ENCODE peak calls at places on chromosomes 7 and 10, in ten cellular contexts. N is body of pancreas; T is EH; Y is OCI-LY7; W is left lobe of liver; Q is activated naive CD4-positive, alpha-beta T cell treated with anti-CD3 and anti-CD28 coated beads, Interleukin-2, amount 50 U/mL, for 16 hours; S is iris pigment epithelial cell; H is cardiac muscle cell; V is coronary artery; L is amniotic stem cell. X is an unnamed sample.

GRCh38 chr10:61000769-61001730 is 57.1 kb upstream of the RHOBTB1 start:
- DNase-seq in N (peak), T (peak), Y (no peak), W (no peak), Q (no peak), S (peak), H (peak), V (no peak), L (no peak), X (peak)

GRCh38 chr7:112262804-112263203 is 56.3 kb downstream of the ZNF277 start:
- DNase-seq in N (no peak), T (peak), Y (no peak), W (no peak), Q (no peak), S (no peak), H (no peak), V (no peak), L (no peak), X (no peak)

GRCh38 chr7:115951547-115951946 is 79.0 kb downstream of the TFEC start:
- DNase-seq in N (no peak), T (no peak), Y (no peak), W (no peak), Q (no peak), S (no peak), H (no peak), V (no peak), L (no peak), X (no peak)

GRCh38 chr7:37495574-37496184 is 47.0 kb upstream of the ELMO1 start:
- DNase-seq in N (peak), T (no peak), Y (peak), W (no peak), Q (no peak), S (peak), H (peak), V (no peak), L (no peak), X (no peak)

GRCh38 chr10:100969175-100970075 is at the start of gene SEMA4G:
- DNase-seq in N (peak), T (peak), Y (peak), W (peak), Q (peak), S (peak), H (peak), V (no peak), L (no peak), X (peak)

GRCh38 chr7:10740805-10741204 is 232.9 kb upstream of the PHF14 start:
- DNase-seq in N (no peak), T (no peak), Y (no peak), W (no peak), Q (no peak), S (no peak), H (no peak), V (no peak), L (no peak), X (no peak)

GRCh38 chr7:83301416-83301815 is 138.7 kb upstream of the PCLO start:
- DNase-seq in N (no peak), T (no peak), Y (no peak), W (no peak), Q (no peak), S (peak), H (peak), V (no peak), L (peak), X (no peak)

GRCh38 chr7:150415161-150416160 is 35.0 kb upstream of the GIMAP8 start:
- DNase-seq in N (no peak), T (no peak), Y (no peak), W (no peak), Q (no peak), S (no peak), H (no peak), V (peak), L (no peak), X (no peak)

GRCh38 chr10:48981310-48981907 is 41.8 kb upstream of the LRRC18 start:
- DNase-seq in N (peak), T (peak), Y (peak), W (peak), Q (no peak), S (peak), H (peak), V (no peak), L (no peak), X (peak)

GRCh38 chr7:101160917-101161316 is 4.5 kb downstream of the VGF start:
- DNase-seq in N (no peak), T (no peak), Y (no peak), W (no peak), Q (no peak), S (no peak), H (no peak), V (no peak), L (no peak), X (no peak)

GRCh38 chr7:55775051-55775420 is 87.5 kb downstream of the SEPTIN14 start:
- DNase-seq in N (no peak), T (no peak), Y (no peak), W (peak), Q (no peak), S (no peak), H (no peak), V (no peak), L (no peak), X (no peak)

GRCh38 chr7:139687980-139688632 is 89.7 kb downstream of the HIPK2 start:
- DNase-seq in N (no peak), T (peak), Y (no peak), W (no peak), Q (no peak), S (peak), H (peak), V (no peak), L (no peak), X (peak)

GRCh38 chr10:58967551-58968418 is 208.7 kb upstream of the PHYHIPL start:
- DNase-seq in N (peak), T (no peak), Y (no peak), W (peak), Q (no peak), S (no peak), H (no peak), V (no peak), L (no peak), X (no peak)

GRCh38 chr10:67772894-67773511 is 65.0 kb downstream of the DNAJC12 start:
- DNase-seq in N (no peak), T (peak), Y (peak), W (no peak), Q (no peak), S (peak), H (no peak), V (no peak), L (no peak), X (no peak)

GRCh38 chr7:100540073-100540723 is 1.2 kb downstream of the AGFG2 start:
- DNase-seq in N (peak), T (no peak), Y (no peak), W (peak), Q (no peak), S (no peak), H (no peak), V (no peak), L (no peak), X (no peak)

GRCh38 chr7:42080831-42081230 is 156.2 kb downstream of the GLI3 start:
- DNase-seq in N (peak), T (no peak), Y (no peak), W (no peak), Q (no peak), S (no peak), H (no peak), V (no peak), L (no peak), X (no peak)

GRCh38 chr7:150307904-150308303 is 15.3 kb upstream of the LRRC61 start:
- DNase-seq in N (no peak), T (no peak), Y (no peak), W (no peak), Q (no peak), S (no peak), H (no peak), V (no peak), L (no peak), X (no peak)

GRCh38 chr7:140003913-140004382 is 58.8 kb downstream of the PARP12 start:
- DNase-seq in N (peak), T (peak), Y (peak), W (no peak), Q (no peak), S (peak), H (peak), V (no peak), L (peak), X (peak)

GRCh38 chr7:2520131-2520807 is 695 bp downstream of the LFNG start:
- DNase-seq in N (peak), T (peak), Y (no peak), W (no peak), Q (no peak), S (no peak), H (no peak), V (no peak), L (no peak), X (no peak)

GRCh38 chr7:26609082-26609481 is 255.3 kb downstream of the SKAP2 start:
- DNase-seq in N (no peak), T (no peak), Y (no peak), W (no peak), Q (no peak), S (no peak), H (no peak), V (no peak), L (no peak), X (no peak)

GRCh38 chr7:127761196-127761595 is 109.2 kb downstream of the SND1 start:
- DNase-seq in N (no peak), T (no peak), Y (no peak), W (no peak), Q (no peak), S (no peak), H (no peak), V (no peak), L (no peak), X (no peak)

GRCh38 chr10:80382989-80383388 is 25.4 kb upstream of the PRXL2A start:
- DNase-seq in N (peak), T (peak), Y (peak), W (peak), Q (peak), S (peak), H (peak), V (no peak), L (peak), X (peak)

GRCh38 chr10:74924251-74924954 is 98.0 kb downstream of the KAT6B start:
- DNase-seq in N (no peak), T (peak), Y (no peak), W (no peak), Q (no peak), S (peak), H (peak), V (no peak), L (peak), X (no peak)

GRCh38 chr10:10873915-10874314 is 143.8 kb upstream of the CELF2 start:
- DNase-seq in N (no peak), T (no peak), Y (no peak), W (no peak), Q (no peak), S (no peak), H (no peak), V (no peak), L (no peak), X (no peak)

GRCh38 chr10:130337696-130338587 is 201.8 kb downstream of the GLRX3 start:
- DNase-seq in N (no peak), T (no peak), Y (no peak), W (no peak), Q (no peak), S (no peak), H (no peak), V (peak), L (no peak), X (no peak)

X was measured in adrenal gland.